ENCODE peak calls at places on chromosome 4, in eight cellular contexts. E is left ventricle myocardium inferior, C is colonic mucosa, I is HepG2, T is tibial nerve, Y is psoas muscle, D is IMR-90, H is right atrium auricular region. X is an unnamed sample.

GRCh38 chr4:140851032-140851636 is 94.9 kb upstream of the TBC1D9 start:
- DNase-seq in E (no peak), C (peak; percentile 65), I (peak; percentile 53), T (no peak), Y (no peak), D (peak; percentile 65), H (no peak), X (peak; percentile 54)

GRCh38 chr4:145709843-145710242 is 29.9 kb downstream of the C4orf51 start:
- DNase-seq in E (no peak), C (no peak), I (no peak), T (no peak), Y (no peak), D (peak; percentile 98), H (no peak), X (no peak)

GRCh38 chr4:184506527-184507121 is 32.3 kb upstream of the IRF2 start:
- DNase-seq in E (no peak), C (no peak), I (peak; percentile 24), T (no peak), Y (peak; percentile 53), D (no peak), H (no peak), X (no peak)

GRCh38 chr4:62302710-62303109 is 1102.6 kb downstream of the ADGRL3 start:
- DNase-seq in E (no peak), C (no peak), I (no peak), T (no peak), Y (no peak), D (no peak), H (no peak), X (no peak)

GRCh38 chr4:187268940-187269339 is 545.3 kb upstream of the FAT1 start:
- DNase-seq in E (no peak), C (no peak), I (peak; percentile 16), T (no peak), Y (no peak), D (peak; percentile 85), H (no peak), X (no peak)

GRCh38 chr4:17286737-17287460 is 225.0 kb downstream of the QDPR start:
- DNase-seq in E (no peak), C (no peak), I (no peak), T (no peak), Y (no peak), D (no peak), H (no peak), X (no peak)

GRCh38 chr4:20883231-20883630 is 183.0 kb downstream of the PACRGL start:
- DNase-seq in E (no peak), C (no peak), I (no peak), T (no peak), Y (no peak), D (no peak), H (no peak), X (no peak)

GRCh38 chr4:37767546-37767945 is 58.9 kb upstream of the PGM2 start:
- DNase-seq in E (peak; percentile 66), C (peak; percentile 68), I (peak; percentile 18), T (peak; percentile 42), Y (peak; percentile 69), D (peak; percentile 44), H (peak; percentile 70), X (peak; percentile 72)

GRCh38 chr4:8319731-8320385 is 50.3 kb downstream of the HTRA3 start:
- DNase-seq in E (peak; percentile 76), C (no peak), I (no peak), T (no peak), Y (peak; percentile 86), D (no peak), H (peak; percentile 59), X (no peak)

GRCh38 chr4:85657143-85657542 is 182.2 kb downstream of the ARHGAP24 start:
- DNase-seq in E (no peak), C (no peak), I (no peak), T (no peak), Y (no peak), D (no peak), H (no peak), X (no peak)

GRCh38 chr4:149145803-149146202 is 669.8 kb downstream of the IQCM start:
- DNase-seq in E (no peak), C (no peak), I (no peak), T (no peak), Y (no peak), D (peak; percentile 95), H (no peak), X (no peak)

GRCh38 chr4:96145671-96146070 is 305.8 kb downstream of the PDHA2 start:
- DNase-seq in E (no peak), C (no peak), I (no peak), T (no peak), Y (no peak), D (no peak), H (no peak), X (no peak)

GRCh38 chr4:138266948-138267347 is 24.8 kb upstream of the SLC7A11 start:
- DNase-seq in E (no peak), C (no peak), I (peak; percentile 17), T (no peak), Y (no peak), D (no peak), H (no peak), X (no peak)

GRCh38 chr4:16715482-16715881 is 183.0 kb downstream of the LDB2 start:
- DNase-seq in E (no peak), C (no peak), I (no peak), T (no peak), Y (no peak), D (no peak), H (no peak), X (no peak)

GRCh38 chr4:167581449-167581965 is 347.2 kb upstream of the SPOCK3 start:
- DNase-seq in E (no peak), C (no peak), I (no peak), T (no peak), Y (no peak), D (no peak), H (no peak), X (no peak)
- H3K9me3 ChIP-seq in E (peaks cover 60% of the 10 kb centered on the region), C (no peaks in the 10 kb centered on the region), I (peaks cover 68% of the 10 kb centered on the region), T (no peaks in the 10 kb centered on the region), Y (no peaks in the 10 kb centered on the region), D (peaks cover 9% of the 10 kb centered on the region), H (no peaks in the 10 kb centered on the region), X (peaks cover 8% of the 10 kb centered on the region)

GRCh38 chr4:55184600-55185523 is 59.5 kb upstream of the KDR start:
- DNase-seq in E (peak; percentile 24), C (peak; percentile 66), I (peak; percentile 35), T (no peak), Y (no peak), D (peak; percentile 66), H (no peak), X (peak; percentile 42)
- TF ChIP-seq CTCF in E (peak; percentile 38), C (peak; percentile 31), I (peak; percentile 59), T (no peak), Y (peak; percentile 11), D (no peak), H (peak; percentile 25), X (peak; percentile 2)

GRCh38 chr4:101280866-101281600 is 66.3 kb downstream of the PPP3CA start:
- DNase-seq in E (no peak), C (no peak), I (no peak), T (no peak), Y (no peak), D (no peak), H (no peak), X (no peak)
- H3K27ac ChIP-seq in E (no peak overlapping the region), C (no peak overlapping the region), I (no peak overlapping the region), T (no peak overlapping the region), Y (no peak overlapping the region), D (no peak overlapping the region), H (no peak overlapping the region), X (no peak overlapping the region)

DNA sequence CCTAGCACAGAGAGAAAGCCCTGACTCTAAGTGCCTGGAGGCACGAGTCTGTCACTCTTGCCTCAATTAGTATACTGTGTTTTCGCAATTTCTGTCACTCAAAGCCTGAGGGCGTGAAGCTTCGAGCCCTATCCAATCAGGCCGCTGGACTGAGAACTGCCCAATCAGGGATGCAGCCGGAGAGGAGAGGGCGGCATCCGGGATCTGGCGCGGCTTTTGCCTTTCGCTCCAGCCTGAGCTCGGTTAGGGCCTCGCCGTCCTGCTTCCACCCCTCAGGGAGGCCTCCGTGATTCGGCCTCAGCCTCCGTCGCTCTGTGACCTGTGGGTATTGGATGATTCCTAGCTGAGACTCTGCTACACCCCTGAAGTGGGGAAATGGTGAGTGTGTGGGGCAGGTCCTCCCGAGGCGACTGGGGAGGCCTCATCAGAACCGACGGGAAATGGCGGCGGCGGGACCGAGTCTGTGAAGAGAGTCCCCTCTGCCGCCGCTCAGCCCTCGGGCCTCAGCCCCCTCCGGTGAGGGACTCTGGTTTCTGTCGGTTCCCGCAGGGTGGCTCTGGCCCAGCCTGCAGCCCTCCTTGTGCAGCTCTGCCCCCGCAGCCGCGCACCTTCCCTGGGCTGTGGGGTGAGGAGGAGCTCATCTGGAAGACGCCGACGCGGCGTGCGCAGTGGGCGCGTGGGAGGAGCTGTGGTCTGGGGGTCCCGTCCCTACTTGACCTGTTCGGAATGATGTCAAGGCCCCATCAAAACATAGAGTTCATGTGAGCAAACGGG is 48.5 kb downstream of the ZNF141 start:
- DNase-seq in E (no peak), C (no peak), I (no peak), T (no peak), Y (no peak), D (no peak), H (no peak), X (no peak)
- H3K9me3 ChIP-seq in E (peaks cover 100% of the 10 kb centered on the region), C (peaks cover 12% of the 10 kb centered on the region), I (peaks cover 92% of the 10 kb centered on the region), T (peaks cover 15% of the 10 kb centered on the region), Y (peaks cover 57% of the 10 kb centered on the region), D (peaks cover 63% of the 10 kb centered on the region), H (peaks cover 35% of the 10 kb centered on the region), X (peaks cover 17% of the 10 kb centered on the region)

GRCh38 chr4:147594107-147594506 is 23.1 kb upstream of the TMEM184C start:
- DNase-seq in E (no peak), C (no peak), I (no peak), T (no peak), Y (no peak), D (no peak), H (no peak), X (no peak)
- TF ChIP-seq CTCF in E (no peak), C (no peak), I (peak; percentile 12), T (no peak), Y (no peak), D (peak; percentile 13), H (peak; percentile 16), X (no peak)

DNA sequence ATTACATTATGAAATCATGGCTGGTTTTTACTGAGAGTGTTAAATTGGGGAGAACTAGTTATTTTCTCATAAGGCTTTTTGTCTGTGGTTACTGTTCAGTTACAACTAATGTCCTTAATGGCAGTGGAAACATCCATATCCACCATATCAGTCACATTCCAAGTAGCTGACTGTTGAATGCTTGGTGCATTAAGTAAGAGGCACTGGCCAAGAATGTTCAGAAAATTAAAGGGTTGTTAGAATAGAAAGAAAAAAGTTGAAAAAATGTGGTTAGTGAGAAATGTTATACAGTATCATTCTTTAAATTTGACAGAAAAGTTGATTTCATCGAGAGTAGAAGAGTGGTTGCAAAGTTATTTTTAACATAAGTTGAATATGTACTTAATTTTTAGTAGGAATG is 2407.3 kb downstream of the ARAP2 start:
- DNase-seq in E (no peak), C (no peak), I (no peak), T (no peak), Y (no peak), D (peak; percentile 80), H (no peak), X (no peak)
- H3K27ac ChIP-seq in E (no peak overlapping the region), C (no peak overlapping the region), I (no peak overlapping the region), T (no peak overlapping the region), Y (no peak overlapping the region), D (no peak overlapping the region), H (no peak overlapping the region), X (no peak overlapping the region)